ENCODE peak calls at places on chromosome 9, in ten cellular contexts. K is Peyer's patch, I is cardiac fibroblast, D is tibial nerve, C is fibroblast of lung, A is IMR-90, U is psoas muscle, T is mesothelial cell of epicardium, H is tibial artery, O is AG10803. N is an unnamed sample.

GRCh38 chr9:91799113-91799735 is 150.8 kb downstream of the ROR2 start:
- DNase-seq in K (no peak), I (no peak), D (no peak), C (no peak), A (no peak), U (no peak), T (peak; percentile 28), H (no peak), O (no peak), N (no peak)

GRCh38 chr9:70054546-70054945 is 10.9 kb downstream of the MAMDC2 start:
- DNase-seq in K (no peak), I (no peak), D (no peak), C (no peak), A (no peak), U (no peak), T (no peak), H (no peak), O (no peak), N (no peak)

GRCh38 chr9:131276891-131277672 is 772 bp upstream of the FAM78A start:
- DNase-seq in K (no peak), I (no peak), D (no peak), C (no peak), A (no peak), U (peak; percentile 67), T (no peak), H (peak; percentile 66), O (no peak), N (no peak)

GRCh38 chr9:91187965-91188344 is 173.8 kb downstream of the AUH start:
- DNase-seq in K (peak; percentile 24), I (peak; percentile 73), D (no peak), C (peak; percentile 85), A (peak; percentile 82), U (no peak), T (no peak), H (peak; percentile 72), O (peak; percentile 88), N (no peak)

GRCh38 chr9:38083858-38084555 is 15.0 kb upstream of the SHB start:
- DNase-seq in K (no peak), I (no peak), D (no peak), C (no peak), A (no peak), U (no peak), T (no peak), H (no peak), O (peak; percentile 37), N (no peak)

GRCh38 chr9:12739014-12739413 is 35.8 kb upstream of the LURAP1L start:
- DNase-seq in K (no peak), I (no peak), D (no peak), C (no peak), A (peak; percentile 36), U (no peak), T (no peak), H (no peak), O (peak; percentile 73), N (no peak)

GRCh38 chr9:81384911-81385310 is 304.4 kb downstream of the TLE1 start:
- DNase-seq in K (no peak), I (no peak), D (no peak), C (no peak), A (no peak), U (no peak), T (no peak), H (no peak), O (no peak), N (no peak)

GRCh38 chr9:99947395-99947794 is 40.9 kb downstream of the STX17 start:
- DNase-seq in K (no peak), I (peak; percentile 26), D (no peak), C (no peak), A (no peak), U (no peak), T (no peak), H (no peak), O (no peak), N (no peak)

GRCh38 chr9:122379340-122379739 is 8.5 kb downstream of the PTGS1 start:
- DNase-seq in K (peak; percentile 32), I (no peak), D (no peak), C (no peak), A (no peak), U (no peak), T (no peak), H (no peak), O (no peak), N (no peak)

GRCh38 chr9:70480405-70480980 is 66.0 kb upstream of the KLF9 start:
- DNase-seq in K (peak; percentile 91), I (peak; percentile 95), D (peak; percentile 86), C (peak; percentile 100), A (peak; percentile 90), U (peak; percentile 95), T (peak; percentile 42), H (peak; percentile 96), O (peak; percentile 54), N (peak; percentile 88)

GRCh38 chr9:35733109-35733541 is 659 bp downstream of the CREB3 start:
- DNase-seq in K (no peak), I (peak; percentile 68), D (no peak), C (peak; percentile 51), A (peak; percentile 75), U (no peak), T (peak; percentile 55), H (no peak), O (peak; percentile 58), N (no peak)

GRCh38 chr9:136923881-136924280 is 20.7 kb downstream of the FBXW5 start:
- DNase-seq in K (no peak), I (no peak), D (no peak), C (no peak), A (no peak), U (no peak), T (no peak), H (peak; percentile 64), O (no peak), N (no peak)

GRCh38 chr9:136926749-136927148 is 17.8 kb downstream of the FBXW5 start:
- DNase-seq in K (no peak), I (no peak), D (no peak), C (no peak), A (no peak), U (no peak), T (no peak), H (no peak), O (no peak), N (no peak)

GRCh38 chr9:136927343-136928261 is 16.9 kb downstream of the FBXW5 start:
- DNase-seq in K (no peak), I (peak; percentile 55), D (no peak), C (no peak), A (peak; percentile 28), U (no peak), T (no peak), H (no peak), O (peak; percentile 10), N (no peak)

GRCh38 chr9:136926154-136926704 is 18.3 kb downstream of the FBXW5 start:
- DNase-seq in K (no peak), I (no peak), D (no peak), C (no peak), A (no peak), U (no peak), T (no peak), H (no peak), O (no peak), N (no peak)

GRCh38 chr9:136925414-136926153 is 19.0 kb downstream of the FBXW5 start:
- DNase-seq in K (no peak), I (no peak), D (no peak), C (no peak), A (no peak), U (no peak), T (no peak), H (peak; percentile 83), O (no peak), N (peak; percentile 58)
- TF ChIP-seq CTCF in K (no peak), I (no peak), D (no peak), C (no peak), A (no peak), U (no peak), T (no peak), H (no peak), O (no peak), N (peak; percentile 32)

GRCh38 chr9:15416880-15417279 is 5.8 kb upstream of the SNAPC3 start:
- DNase-seq in K (peak; percentile 76), I (peak; percentile 76), D (peak; percentile 52), C (peak; percentile 73), A (peak; percentile 65), U (no peak), T (no peak), H (no peak), O (peak; percentile 25), N (no peak)
- TF ChIP-seq CTCF in K (peak; percentile 42), I (peak; percentile 33), D (no peak), C (peak; percentile 54), A (peak; percentile 77), U (peak; percentile 18), T (no peak), H (peak; percentile 36), O (peak; percentile 49), N (peak; percentile 37)

GRCh38 chr9:133359420-133360175 is 3.2 kb downstream of the SURF2 start:
- DNase-seq in K (no peak), I (no peak), D (no peak), C (no peak), A (no peak), U (no peak), T (no peak), H (no peak), O (no peak), N (no peak)
- TF ChIP-seq CTCF in K (no peak), I (peak; percentile 21), D (no peak), C (peak; percentile 18), A (peak; percentile 34), U (peak; percentile 22), T (no peak), H (no peak), O (peak; percentile 44), N (peak; percentile 36)

GRCh38 chr9:16719921-16720320 is 150.5 kb downstream of the BNC2 start:
- DNase-seq in K (no peak), I (no peak), D (no peak), C (no peak), A (no peak), U (no peak), T (no peak), H (no peak), O (no peak), N (no peak)

GRCh38 chr9:16716631-16717030 is 153.8 kb downstream of the BNC2 start:
- DNase-seq in K (no peak), I (peak; percentile 60), D (no peak), C (no peak), A (no peak), U (no peak), T (no peak), H (no peak), O (no peak), N (no peak)

GRCh38 chr9:16718296-16718695 is 152.2 kb downstream of the BNC2 start:
- DNase-seq in K (no peak), I (peak; percentile 73), D (no peak), C (no peak), A (peak; percentile 48), U (no peak), T (no peak), H (no peak), O (peak; percentile 20), N (no peak)

GRCh38 chr9:16720386-16720785 is 150.1 kb downstream of the BNC2 start:
- DNase-seq in K (no peak), I (peak; percentile 75), D (no peak), C (no peak), A (no peak), U (no peak), T (no peak), H (no peak), O (no peak), N (no peak)

DNA sequence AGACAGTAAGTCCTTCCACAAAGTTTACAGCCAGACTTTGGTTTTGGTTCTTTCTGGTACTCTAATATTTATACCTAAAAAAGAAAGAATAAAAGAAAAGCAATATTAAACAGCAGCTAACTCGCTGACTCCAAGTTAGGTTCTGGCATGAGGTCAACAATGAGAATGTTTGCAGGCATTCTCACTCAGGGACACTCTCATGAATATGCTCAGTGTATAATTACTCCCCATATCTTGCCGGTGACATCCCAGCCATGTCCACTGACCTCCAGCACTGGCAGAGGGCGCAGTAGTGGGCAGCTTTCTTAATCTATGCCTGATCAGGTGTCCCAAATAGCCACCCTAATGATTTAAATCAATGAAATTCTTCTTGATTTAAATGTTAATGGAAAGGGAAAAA is 151.5 kb downstream of the BNC2 start:
- DNase-seq in K (no peak), I (peak; percentile 46), D (no peak), C (peak; percentile 41), A (peak; percentile 39), U (peak; percentile 41), T (no peak), H (no peak), O (no peak), N (no peak)
- TF ChIP-seq CTCF in K (no peak), I (no peak), D (no peak), C (no peak), A (no peak), U (no peak), T (no peak), H (no peak), O (no peak), N (no peak)

N was measured in left ventricle myocardium inferior.